ENCODE peak calls at places on chromosomes 11 and 22, in four cellular contexts. O is SK-N-SH, R is WTC11, E is H1. I is an unnamed sample.

GRCh38 chr22:50278956-50279619 is 8.9 kb upstream of the MAPK11 start:
- DNase-seq in O (no peak), R (no peak), E (no peak), I (no peak)

GRCh38 chr11:36300651-36301050 is 4.6 kb downstream of the PRR5L start:
- DNase-seq in O (no peak), R (no peak), E (no peak), I (no peak)

GRCh38 chr11:3104051-3104714 is 47.0 kb upstream of the CARS1 start:
- DNase-seq in O (peak; percentile 34), R (no peak), E (no peak), I (no peak)

GRCh38 chr11:15073361-15074205 is at the start of gene CALCB:
- DNase-seq in O (peak; percentile 83), R (peak; percentile 65), E (peak; percentile 65), I (no peak)

GRCh38 chr22:40922484-40923303 is 28.5 kb upstream of the RBX1 start:
- DNase-seq in O (peak; percentile 25), R (no peak), E (no peak), I (peak; percentile 26)

GRCh38 chr11:123045101-123045500 is 16.8 kb downstream of the HSPA8 start:
- DNase-seq in O (no peak), R (no peak), E (no peak), I (no peak)

GRCh38 chr11:47233989-47234668 is 14.5 kb downstream of the ACP2 start:
- DNase-seq in O (peak; percentile 31), R (peak; percentile 22), E (no peak), I (no peak)

GRCh38 chr11:126543691-126544090 is 188.2 kb downstream of the ST3GAL4 start:
- DNase-seq in O (no peak), R (no peak), E (no peak), I (no peak)

GRCh38 chr22:30266445-30267381 is at the start of gene OSM:
- DNase-seq in O (no peak), R (no peak), E (no peak), I (no peak)

GRCh38 chr11:121237686-121238658 is 54.6 kb upstream of the SC5D start:
- DNase-seq in O (no peak), R (no peak), E (no peak), I (no peak)

GRCh38 chr22:46628756-46629155 is 8.6 kb downstream of the GRAMD4 start:
- DNase-seq in O (no peak), R (no peak), E (no peak), I (no peak)

GRCh38 chr22:19109198-19110063 is 12.8 kb downstream of the DGCR2 start:
- DNase-seq in O (no peak), R (no peak), E (no peak), I (no peak)

GRCh38 chr22:31350410-31350863 is 4.3 kb upstream of the PATZ1 start:
- DNase-seq in O (peak; percentile 89), R (peak; percentile 37), E (no peak), I (peak; percentile 55)

GRCh38 chr11:108873305-108873704 is 208.4 kb downstream of the DDX10 start:
- DNase-seq in O (no peak), R (no peak), E (no peak), I (no peak)

GRCh38 chr11:5274340-5274739 is 4.6 kb upstream of the HBE1 start:
- DNase-seq in O (no peak), R (no peak), E (no peak), I (no peak)

GRCh38 chr22:29780781-29781676 is 13.9 kb downstream of the UQCR10 start:
- DNase-seq in O (peak; percentile 26), R (no peak), E (no peak), I (peak; percentile 89)

GRCh38 chr11:16791494-16791961 is 53.1 kb downstream of the C11orf58 start:
- DNase-seq in O (no peak), R (no peak), E (no peak), I (no peak)

GRCh38 chr11:61871158-61871597 is 20.2 kb downstream of the FADS3 start:
- DNase-seq in O (peak; percentile 94), R (peak; percentile 92), E (peak; percentile 94), I (peak; percentile 90)

GRCh38 chr11:69301491-69302401 is 7.8 kb downstream of the MYEOV start:
- DNase-seq in O (peak; percentile 63), R (no peak), E (no peak), I (peak; percentile 69)

GRCh38 chr11:18890615-18891014 is 48.6 kb downstream of the MRGPRX1 start:
- DNase-seq in O (no peak), R (no peak), E (no peak), I (no peak)

GRCh38 chr11:31995525-31996123 is 95.2 kb upstream of the RCN1 start:
- DNase-seq in O (no peak), R (no peak), E (no peak), I (no peak)

GRCh38 chr22:41009222-41009948 is 58.2 kb downstream of the RBX1 start:
- DNase-seq in O (no peak), R (no peak), E (no peak), I (no peak)

GRCh38 chr11:34926101-34926830 is 9.8 kb downstream of the PDHX start:
- DNase-seq in O (peak; percentile 34), R (no peak), E (no peak), I (peak; percentile 54)

GRCh38 chr22:37501610-37502341 is 15.6 kb upstream of the MFNG start:
- DNase-seq in O (no peak), R (no peak), E (no peak), I (peak; percentile 40)

GRCh38 chr11:122721964-122722266 is 66.4 kb downstream of the UBASH3B start:
- DNase-seq in O (no peak), R (no peak), E (no peak), I (no peak)

DNA sequence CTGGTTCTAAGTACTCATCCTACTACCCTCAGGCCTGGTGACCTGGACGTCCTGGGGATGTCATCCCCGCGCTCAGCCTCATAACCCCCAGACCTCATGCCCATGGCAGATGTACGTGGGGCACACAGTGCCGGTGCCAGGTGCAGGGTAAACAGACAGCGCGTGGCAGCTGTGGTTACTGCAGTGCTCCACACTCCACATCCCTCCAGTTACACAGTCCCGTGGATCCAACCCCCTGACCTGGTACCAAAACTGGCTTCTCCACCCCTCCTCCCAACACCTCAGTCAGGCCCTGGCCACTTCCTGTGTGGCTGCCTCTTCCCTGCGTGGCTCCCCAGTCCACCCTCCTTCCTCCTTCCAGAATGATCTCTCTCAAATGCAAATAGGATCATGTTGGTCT is 95.2 kb downstream of the DSCAML1 start:
- DNase-seq in O (no peak), R (no peak), E (no peak), I (no peak)
- TF ChIP-seq TEAD4 in O (no peak), R (no peak), E (no peak), I (no peak)

GRCh38 chr22:43582394-43582793 is 170.6 kb downstream of the MPPED1 start:
- DNase-seq in O (no peak), R (no peak), E (no peak), I (no peak)

GRCh38 chr22:43592470-43592869 is 180.7 kb downstream of the MPPED1 start:
- DNase-seq in O (no peak), R (peak; percentile 68), E (peak; percentile 63), I (peak; percentile 17)

DNA sequence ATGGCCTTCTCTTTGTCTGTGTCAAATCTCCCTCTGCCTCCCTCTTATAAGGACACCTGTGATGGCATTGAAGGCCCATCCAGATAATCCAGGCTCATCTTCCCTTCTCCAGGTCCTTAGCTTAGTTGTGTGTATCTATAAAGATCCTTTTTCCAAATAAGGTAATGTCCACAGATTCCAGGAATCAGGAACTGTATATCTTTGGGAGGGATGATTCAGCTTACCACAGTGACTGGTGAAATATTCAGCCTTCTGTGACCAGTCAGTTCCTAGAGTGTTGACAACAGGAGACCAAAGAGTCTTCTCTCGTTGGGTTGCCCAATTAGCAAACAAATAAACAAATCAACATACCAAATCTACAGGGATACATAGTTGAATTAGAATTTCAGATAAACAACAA is 175.8 kb downstream of the MPPED1 start:
- DNase-seq in O (no peak), R (no peak), E (no peak), I (no peak)
- TF ChIP-seq TEAD4 in O (no peak), R (no peak), E (no peak), I (no peak)

GRCh38 chr11:84384637-84385227 is 1098.6 kb upstream of the CCDC90B start:
- DNase-seq in O (peak; percentile 25), R (peak; percentile 56), E (peak; percentile 66), I (peak; percentile 9)
- TF ChIP-seq TEAD4 in O (no peak), R (no peak), E (no peak), I (no peak)

DNA sequence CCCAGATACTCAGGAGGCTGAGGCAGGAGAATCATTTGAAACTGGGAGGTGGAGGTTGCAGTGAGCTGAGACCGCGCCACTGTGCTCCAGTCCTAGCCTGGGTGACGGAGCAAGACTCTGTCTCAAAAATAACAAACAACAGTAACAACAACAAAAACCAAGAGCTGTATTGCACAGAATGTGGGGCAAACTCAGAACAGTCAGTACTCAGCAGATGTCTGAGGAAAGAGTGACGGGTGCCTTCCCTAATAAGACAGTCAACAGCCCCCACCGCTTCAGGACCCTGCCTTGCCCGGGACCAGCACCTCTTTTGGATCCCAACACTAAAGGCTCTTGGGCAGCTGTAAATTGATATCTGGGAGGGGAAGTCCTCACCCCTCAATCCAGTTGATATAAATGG is 40.3 kb downstream of the RIBC2 start:
- DNase-seq in O (no peak), R (no peak), E (no peak), I (no peak)
- TF ChIP-seq TEAD4 in O (no peak), R (no peak), E (no peak), I (no peak)

I was measured in K562.